ENCODE peak calls at places on chromosomes 3 and 15, in five cellular contexts. K is HCT116, G is neural progenitor cell, Q is K562, T is GM23248. Z is an unnamed sample.

GRCh38 chr3:178044320-178044719 is 491.9 kb upstream of the KCNMB2 start:
- DNase-seq in T (no peak), K (no peak), Q (no peak), G (no peak), Z (no peak)

GRCh38 chr3:183830187-183830586 is 4.8 kb upstream of the MAP6D1 start:
- DNase-seq in G (no peak), K (no peak), Q (no peak), T (no peak), Z (no peak)

GRCh38 chr3:192409838-192410683 is 317.3 kb downstream of the FGF12 start:
- DNase-seq in G (peak; percentile 68), Q (no peak), K (no peak), T (peak; percentile 3), Z (peak; percentile 11)

GRCh38 chr15:50431204-50431603 is 7.0 kb downstream of the USP8 start:
- DNase-seq in T (peak; percentile 60), G (no peak), Q (no peak), K (no peak), Z (peak; percentile 17)

GRCh38 chr3:164208846-164209245 is 869.5 kb downstream of the SI start:
- DNase-seq in Q (no peak), K (no peak), T (no peak), G (peak; percentile 1), Z (no peak)

GRCh38 chr3:42101048-42101447 is 9.9 kb downstream of the TRAK1 start:
- DNase-seq in G (no peak), K (no peak), T (peak; percentile 91), Q (no peak), Z (peak; percentile 29)

GRCh38 chr3:136078421-136079364 is 113.2 kb downstream of the PPP2R3A start:
- DNase-seq in K (no peak), G (no peak), Q (peak; percentile 9), T (peak; percentile 65), Z (peak; percentile 26)

GRCh38 chr3:85560088-85560790 is 601.5 kb downstream of the CADM2 start:
- DNase-seq in K (no peak), T (peak; percentile 7), G (no peak), Q (no peak), Z (no peak)

GRCh38 chr3:189576486-189576885 is 54.7 kb upstream of the TP63 start:
- DNase-seq in T (no peak), K (no peak), G (no peak), Q (no peak), Z (no peak)

GRCh38 chr3:5022966-5023776 is 43.9 kb downstream of the BHLHE40 start:
- DNase-seq in G (no peak), Q (peak; percentile 86), T (peak; percentile 97), K (peak; percentile 97), Z (peak; percentile 100)

GRCh38 chr3:168062679-168063078 is 33.0 kb downstream of the GOLIM4 start:
- DNase-seq in T (no peak), G (no peak), Q (no peak), K (no peak), Z (no peak)

GRCh38 chr15:79431636-79432344 is at the start of gene MINAR1:
- DNase-seq in T (peak; percentile 80), G (peak; percentile 75), K (no peak), Q (no peak), Z (no peak)

GRCh38 chr15:96309143-96309542 is 21.4 kb upstream of the NR2F2 start:
- DNase-seq in G (no peak), T (no peak), Q (no peak), K (no peak), Z (no peak)

GRCh38 chr15:39748276-39748675 is 34.4 kb downstream of the FSIP1 start:
- DNase-seq in K (no peak), Q (no peak), G (no peak), T (peak; percentile 56), Z (no peak)

GRCh38 chr15:78992416-78993256 is 47.8 kb upstream of the CTSH start:
- DNase-seq in Q (no peak), K (no peak), T (no peak), G (no peak), Z (no peak)

GRCh38 chr3:177589921-177590336 is 392.6 kb upstream of the TBL1XR1 start:
- DNase-seq in K (peak; percentile 71), Q (no peak), G (peak; percentile 80), T (peak; percentile 91), Z (peak; percentile 98)

GRCh38 chr3:186589856-186590579 is 19.5 kb downstream of the DNAJB11 start:
- DNase-seq in T (peak; percentile 38), K (peak; percentile 34), Q (no peak), G (no peak), Z (peak; percentile 98)

GRCh38 chr3:125168711-125169410 is 43.7 kb downstream of the SLC12A8 start:
- DNase-seq in T (no peak), K (no peak), Q (no peak), G (no peak), Z (no peak)

GRCh38 chr3:16304065-16305010 is 39.3 kb downstream of the OXNAD1 start:
- DNase-seq in K (no peak), G (no peak), Q (peak; percentile 73), T (no peak), Z (no peak)

GRCh38 chr3:16305121-16305541 is 40.1 kb downstream of the OXNAD1 start:
- DNase-seq in G (no peak), K (no peak), T (no peak), Q (no peak), Z (no peak)

GRCh38 chr3:16309558-16309957 is 44.5 kb downstream of the OXNAD1 start:
- DNase-seq in G (no peak), Q (peak; percentile 47), T (peak; percentile 50), K (peak; percentile 57), Z (peak; percentile 57)

GRCh38 chr3:16308727-16309126 is 43.7 kb downstream of the OXNAD1 start:
- DNase-seq in K (no peak), G (no peak), T (no peak), Q (no peak), Z (no peak)

DNA sequence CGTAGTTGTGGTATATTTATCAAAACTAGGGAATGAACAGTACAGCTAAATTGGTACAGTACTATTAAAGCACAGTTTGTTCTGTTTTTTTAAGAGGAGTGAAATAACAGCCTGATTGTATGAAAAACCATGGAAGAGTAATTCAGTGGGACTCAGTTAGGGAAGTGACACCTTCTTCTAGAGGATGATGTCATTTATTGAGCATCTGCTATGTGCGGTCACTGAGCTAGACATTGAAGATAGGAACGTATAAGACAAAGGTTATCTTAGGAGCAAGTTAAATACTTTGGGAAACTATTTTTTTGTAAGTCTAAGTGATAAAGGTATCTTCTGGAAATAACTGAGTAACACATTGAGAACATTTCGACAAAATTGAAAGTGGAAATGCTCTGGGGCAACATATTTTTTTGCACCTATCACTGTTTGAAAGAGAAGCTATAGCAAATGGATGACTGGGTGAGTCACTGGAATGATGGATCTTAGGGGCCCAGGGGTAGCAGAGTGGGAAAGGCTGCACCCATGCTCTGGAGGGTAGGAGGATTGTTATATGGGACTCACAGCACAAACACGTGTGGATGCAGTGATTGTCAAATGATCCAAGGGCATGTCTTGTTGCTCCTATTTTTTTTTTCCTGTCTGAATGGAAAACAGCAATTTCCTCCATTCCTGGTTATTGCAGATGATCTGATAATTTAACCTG is 43.0 kb downstream of the OXNAD1 start:
- DNase-seq in T (no peak), K (no peak), G (no peak), Q (no peak), Z (no peak)
- H3K4me1 ChIP-seq in T (peaks cover 18% of the 10 kb centered on the region), K (peaks cover 17% of the 10 kb centered on the region), G (peaks cover 9% of the 10 kb centered on the region), Q (peaks cover 17% of the 10 kb centered on the region), Z (peaks cover 6% of the 10 kb centered on the region)

DNA sequence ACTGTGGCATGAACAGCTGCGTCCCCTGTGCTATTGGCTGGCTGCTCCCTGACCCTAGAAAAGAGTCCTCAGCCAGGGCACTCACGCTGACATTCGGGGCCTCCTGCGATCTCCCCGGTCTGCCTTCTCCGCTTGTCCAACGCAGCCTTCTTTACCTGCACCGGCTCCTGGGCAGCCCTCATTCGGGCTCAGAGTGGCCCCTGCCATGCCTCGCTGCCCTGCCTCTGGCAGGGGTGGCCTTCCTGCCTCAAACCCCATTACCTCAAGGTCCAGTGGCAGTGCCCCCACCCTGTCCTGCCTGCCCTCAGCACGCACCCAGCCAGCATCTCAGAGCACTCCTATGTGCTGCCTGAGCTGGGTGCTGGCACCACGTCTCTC is 86.5 kb downstream of the TBC1D2B start:
- DNase-seq in G (no peak), T (no peak), Q (no peak), K (no peak), Z (no peak)
- H3K4me1 ChIP-seq in G (peaks cover 9% of the 10 kb centered on the region), T (peaks cover 28% of the 10 kb centered on the region), Q (peaks cover 40% of the 10 kb centered on the region), K (peaks cover 20% of the 10 kb centered on the region), Z (peaks cover 16% of the 10 kb centered on the region)

GRCh38 chr3:45665101-45665572 is 24.1 kb upstream of the SACM1L start:
- DNase-seq in K (peak; percentile 68), G (peak; percentile 60), T (peak; percentile 61), Q (peak; percentile 78), Z (peak; percentile 52)
- H3K4me1 ChIP-seq in K (peaks cover 17% of the 10 kb centered on the region), G (no peaks in the 10 kb centered on the region), T (peaks cover 27% of the 10 kb centered on the region), Q (peaks cover 6% of the 10 kb centered on the region), Z (peaks cover 19% of the 10 kb centered on the region)

GRCh38 chr3:52049503-52049902 is 6.9 kb downstream of the DUSP7 start:
- DNase-seq in T (no peak), G (no peak), K (no peak), Q (no peak), Z (no peak)
- H3K4me1 ChIP-seq in T (peaks cover 53% of the 10 kb centered on the region), G (peaks cover 11% of the 10 kb centered on the region), K (peaks cover 64% of the 10 kb centered on the region), Q (peaks cover 51% of the 10 kb centered on the region), Z (peaks cover 33% of the 10 kb centered on the region)